ENCODE peak calls at places on chromosomes 7 and 10, in five cellular contexts. H, D, N, A and W are unnamed samples.

GRCh38 chr10:1115262-1115955 is 59.2 kb downstream of the WDR37 start:
- DNase-seq in H (no peak), D (no peak), N (no peak), A (no peak), W (no peak)

GRCh38 chr10:132961420-132961803 is 19.0 kb upstream of the CFAP46 start:
- DNase-seq in H (no peak), D (no peak), N (no peak), A (no peak), W (no peak)

GRCh38 chr7:28808786-28809533 is 149.2 kb downstream of the TRIL start:
- DNase-seq in H (peak), D (no peak), N (no peak), A (no peak), W (no peak)

GRCh38 chr10:92573091-92573797 is 649 bp downstream of the IDE start:
- DNase-seq in H (no peak), D (peak), N (no peak), A (no peak), W (peak)

GRCh38 chr7:117085769-117086463 is 132.6 kb downstream of the ST7 start:
- DNase-seq in H (no peak), D (no peak), N (no peak), A (no peak), W (no peak)

GRCh38 chr10:44382131-44382858 is 2.6 kb downstream of the CXCL12 start:
- DNase-seq in H (no peak), D (no peak), N (no peak), A (no peak), W (no peak)

GRCh38 chr7:137241655-137242054 is 101.9 kb downstream of the PTN start:
- DNase-seq in H (no peak), D (no peak), N (no peak), A (no peak), W (no peak)

GRCh38 chr7:41824284-41824683 is 121.4 kb upstream of the INHBA start:
- DNase-seq in H (no peak), D (no peak), N (no peak), A (no peak), W (no peak)

GRCh38 chr7:22945584-22945983 is 68.3 kb downstream of the HYCC1 start:
- DNase-seq in H (no peak), D (no peak), N (no peak), A (no peak), W (no peak)

GRCh38 chr7:97748482-97748881 is 16.6 kb downstream of the TAC1 start:
- DNase-seq in H (no peak), D (no peak), N (no peak), A (no peak), W (no peak)

GRCh38 chr7:2870471-2870941 is 26.4 kb upstream of the GNA12 start:
- DNase-seq in H (no peak), D (no peak), N (no peak), A (peak), W (peak)